ENCODE peak calls at places on chromosomes 1 and 21, in eight cellular contexts. Z is cardiac muscle cell; U is breast epithelium; C is pancreas; K is stimulated activated naive CD8-positive, alpha-beta T cell treated with anti-CD3 and anti-CD28 coated beads, Interleukin-15, Interleukin-2, amounts not matched to agents 100 U/mL and 50 U/mL, for 24 hours; F is activated effector memory CD4-positive, alpha-beta T cell treated with Interleukin-2 at 50 U/mL for 16 hours; V is endodermal cell; T is activated CD8-positive, alpha-beta memory T cell treated with anti-CD3 and anti-CD28 coated beads for 48 hours. M is an unnamed sample.

GRCh38 chr1:65253800-65254319 is 55.5 kb upstream of the DNAJC6 start:
- DNase-seq in Z (no peak), U (no peak), C (no peak), K (no peak), F (no peak), V (no peak), T (no peak), M (no peak)

GRCh38 chr1:169118227-169118626 is 11.7 kb downstream of the ATP1B1 start:
- DNase-seq in Z (no peak), U (no peak), C (no peak), K (no peak), F (no peak), V (no peak), T (no peak), M (no peak)

GRCh38 chr1:151060241-151061011 is at the start of gene MLLT11:
- DNase-seq in Z (peak), U (no peak), C (no peak), K (peak), F (no peak), V (peak), T (no peak), M (peak)

GRCh38 chr21:42171091-42172053 is 47.6 kb upstream of the ABCG1 start:
- DNase-seq in Z (no peak), U (peak), C (no peak), K (no peak), F (no peak), V (peak), T (no peak), M (peak)

GRCh38 chr1:14957375-14957774 is 196.2 kb upstream of the TMEM51 start:
- DNase-seq in Z (no peak), U (no peak), C (no peak), K (no peak), F (no peak), V (no peak), T (no peak), M (no peak)

GRCh38 chr1:58238846-58239245 is 307.7 kb downstream of the OMA1 start:
- DNase-seq in Z (no peak), U (no peak), C (no peak), K (no peak), F (no peak), V (no peak), T (no peak), M (no peak)

GRCh38 chr1:204463125-204464060 is 31.2 kb downstream of the PIK3C2B start:
- DNase-seq in Z (peak), U (no peak), C (no peak), K (no peak), F (no peak), V (no peak), T (no peak), M (no peak)

GRCh38 chr1:162587347-162587746 is 25.8 kb downstream of the UAP1 start:
- DNase-seq in Z (no peak), U (peak), C (no peak), K (no peak), F (no peak), V (no peak), T (no peak), M (no peak)

GRCh38 chr1:26388791-26389445 is 16.4 kb upstream of the ZNF683 start:
- DNase-seq in Z (no peak), U (no peak), C (no peak), K (no peak), F (no peak), V (no peak), T (no peak), M (no peak)

GRCh38 chr1:41397943-41398342 is 36.7 kb downstream of the FOXO6 start:
- DNase-seq in Z (no peak), U (no peak), C (no peak), K (no peak), F (no peak), V (no peak), T (no peak), M (no peak)

GRCh38 chr1:218538341-218538740 is 193.2 kb downstream of the TGFB2 start:
- DNase-seq in Z (no peak), U (no peak), C (no peak), K (no peak), F (no peak), V (no peak), T (no peak), M (no peak)

GRCh38 chr1:103267271-103267670 is 158.9 kb upstream of the COL11A1 start:
- DNase-seq in Z (no peak), U (no peak), C (no peak), K (no peak), F (no peak), V (no peak), T (no peak), M (no peak)

GRCh38 chr1:117795190-117795589 is 134.2 kb downstream of the GDAP2 start:
- DNase-seq in Z (peak), U (no peak), C (no peak), K (no peak), F (no peak), V (no peak), T (no peak), M (no peak)

GRCh38 chr1:20840731-20841130 is 53.6 kb upstream of the HP1BP3 start:
- DNase-seq in Z (peak), U (no peak), C (no peak), K (no peak), F (no peak), V (no peak), T (no peak), M (no peak)

GRCh38 chr1:89781494-89782126 is 39.2 kb upstream of the LRRC8D start:
- DNase-seq in Z (peak), U (no peak), C (no peak), K (peak), F (peak), V (no peak), T (peak), M (no peak)

GRCh38 chr1:29124366-29125236 is 898 bp upstream of the TMEM200B start:
- DNase-seq in Z (peak), U (peak), C (peak), K (peak), F (peak), V (peak), T (peak), M (peak)

GRCh38 chr1:157377216-157377821 is 175.0 kb downstream of the FCRL5 start:
- DNase-seq in Z (peak), U (no peak), C (no peak), K (peak), F (no peak), V (peak), T (no peak), M (peak)

GRCh38 chr1:15192916-15193550 is 39.5 kb downstream of the TMEM51 start:
- DNase-seq in Z (no peak), U (no peak), C (no peak), K (no peak), F (no peak), V (no peak), T (no peak), M (no peak)

GRCh38 chr1:15959847-15960446 is 16.0 kb downstream of the ZBTB17 start:
- DNase-seq in Z (no peak), U (peak), C (no peak), K (peak), F (no peak), V (no peak), T (no peak), M (no peak)

GRCh38 chr1:115833806-115834205 is 7.1 kb downstream of the NHLH2 start:
- DNase-seq in Z (no peak), U (no peak), C (no peak), K (no peak), F (no peak), V (peak), T (no peak), M (no peak)

GRCh38 chr1:39262802-39263201 is 58.3 kb downstream of the MACF1 start:
- DNase-seq in Z (peak), U (no peak), C (no peak), K (no peak), F (no peak), V (no peak), T (no peak), M (no peak)

GRCh38 chr1:164712131-164713031 is 153.4 kb downstream of the PBX1 start:
- DNase-seq in Z (peak), U (no peak), C (no peak), K (no peak), F (no peak), V (peak), T (no peak), M (no peak)

GRCh38 chr1:92855236-92855635 is 23.4 kb downstream of the RPL5 start:
- DNase-seq in Z (no peak), U (no peak), C (no peak), K (no peak), F (no peak), V (no peak), T (no peak), M (no peak)

GRCh38 chr1:245458761-245459174 is 304.0 kb downstream of the KIF26B start:
- DNase-seq in Z (peak), U (no peak), C (no peak), K (no peak), F (no peak), V (peak), T (no peak), M (no peak)

GRCh38 chr1:24704411-24705259 is 40.6 kb upstream of the CLIC4 start:
- DNase-seq in Z (peak), U (no peak), C (no peak), K (no peak), F (no peak), V (peak), T (no peak), M (no peak)

M was measured in ecto neural progenitor cell.